ENCODE peak calls at places on chromosomes 2 and 18, in ten cellular contexts. R is lower leg skin, P is GM19239, H is NCI-H510A treated with DMSO at 0.1 percent for 48 hours, J is HEK293T, Z is cardiac muscle cell, G is left kidney, V is GM04504, Q is frontal cortex, A is naive B cell. C is an unnamed sample.

GRCh38 chr2:105104208-105104731 is 66.4 kb downstream of the MRPS9 start:
- DNase-seq in R (no peak), V (peak; percentile 56), P (no peak), J (no peak), G (no peak), Q (no peak), A (no peak), H (no peak), Z (no peak), C (no peak)

GRCh38 chr2:8682719-8683667 is 1.1 kb downstream of the ID2 start:
- DNase-seq in Q (no peak), A (peak; percentile 9), J (no peak), G (peak; percentile 71), V (no peak), P (no peak), R (peak; percentile 51), H (peak; percentile 37), Z (peak; percentile 51), C (no peak)

GRCh38 chr2:16178551-16179130 is 238.3 kb downstream of the MYCN start:
- DNase-seq in Q (no peak), Z (no peak), R (no peak), H (no peak), G (no peak), J (no peak), P (no peak), A (no peak), V (no peak), C (no peak)

GRCh38 chr2:96099861-96100798 is 16.2 kb downstream of the ADRA2B start:
- DNase-seq in H (no peak), J (no peak), A (no peak), V (no peak), Z (no peak), G (no peak), P (no peak), R (no peak), Q (no peak), C (no peak)

GRCh38 chr2:28394331-28394877 is 1.7 kb downstream of the FOSL2 start:
- DNase-seq in P (no peak), A (no peak), Q (no peak), G (peak; percentile 64), Z (no peak), H (peak; percentile 43), R (no peak), J (no peak), V (no peak), C (no peak)

GRCh38 chr18:9418047-9418690 is 57.1 kb upstream of the RALBP1 start:
- DNase-seq in Z (no peak), P (no peak), V (no peak), A (no peak), H (no peak), Q (no peak), J (no peak), G (peak; percentile 41), R (no peak), C (no peak)

GRCh38 chr18:8706981-8707940 is 1.9 kb downstream of the MTCL1 start:
- DNase-seq in P (no peak), V (peak; percentile 57), J (peak; percentile 39), Q (no peak), Z (peak; percentile 71), G (peak; percentile 82), H (peak; percentile 90), A (no peak), R (peak; percentile 32), C (peak; percentile 60)

GRCh38 chr2:72770879-72771461 is 54.9 kb downstream of the EXOC6B start:
- DNase-seq in Q (peak; percentile 29), P (peak; percentile 16), Z (peak; percentile 83), G (peak; percentile 83), V (no peak), R (peak; percentile 79), A (peak; percentile 51), J (peak; percentile 62), H (peak; percentile 80), C (peak; percentile 24)

GRCh38 chr2:207768891-207769596 is 662 bp downstream of the FZD5 start:
- DNase-seq in Z (peak; percentile 48), P (peak; percentile 42), J (peak; percentile 22), G (peak; percentile 68), A (peak; percentile 24), H (peak; percentile 67), V (no peak), R (no peak), Q (peak; percentile 56), C (peak; percentile 56)

GRCh38 chr2:20674974-20675679 is 8.2 kb downstream of the GDF7 start:
- DNase-seq in J (no peak), Q (peak; percentile 14), Z (no peak), H (no peak), P (no peak), A (no peak), R (no peak), G (no peak), V (no peak), C (no peak)

GRCh38 chr2:239947361-239948045 is 77.6 kb downstream of the NDUFA10 start:
- DNase-seq in A (no peak), J (no peak), Q (peak; percentile 68), G (peak; percentile 36), P (no peak), R (no peak), Z (no peak), V (no peak), H (no peak), C (no peak)

C was measured in HuH-7.5.